ENCODE peak calls at places on chromosomes 4 and X, in seven cellular contexts. One of them, this sample, is unnamed.

GRCh38 chr4:127249066-127249766 is 383.5 kb upstream of the INTU start:
- DNase-seq in kidney: no peak
- DNase-seq in body of pancreas: no peak
- DNase-seq in HCT116: no peak
- DNase-seq in testis: no peak
- DNase-seq in HepG2: no peak
- DNase-seq in H9: no peak
- DNase-seq in this sample: peak

GRCh38 chr4:88907478-88907877 is 149.5 kb downstream of the FAM13A start:
- DNase-seq in body of pancreas: no peak
- DNase-seq in HepG2: no peak
- DNase-seq in kidney: no peak
- DNase-seq in H9: no peak
- DNase-seq in HCT116: no peak
- DNase-seq in testis: no peak
- DNase-seq in this sample: no peak

GRCh38 chr4:86855572-86855971 is 6.4 kb upstream of the SLC10A6 start:
- DNase-seq in body of pancreas: no peak
- DNase-seq in H9: no peak
- DNase-seq in HCT116: peak
- DNase-seq in HepG2: no peak
- DNase-seq in testis: no peak
- DNase-seq in kidney: no peak
- DNase-seq in this sample: no peak

GRCh38 chr4:81470456-81471327 is 1.0 kb downstream of the RASGEF1B start:
- DNase-seq in HCT116: no peak
- DNase-seq in HepG2: no peak
- DNase-seq in kidney: peak
- DNase-seq in body of pancreas: peak
- DNase-seq in testis: peak
- DNase-seq in H9: peak
- DNase-seq in this sample: peak

GRCh38 chr4:15691346-15692140 is 9.9 kb downstream of the FAM200B start:
- DNase-seq in body of pancreas: no peak
- DNase-seq in H9: no peak
- DNase-seq in HepG2: peak
- DNase-seq in kidney: no peak
- DNase-seq in testis: no peak
- DNase-seq in HCT116: no peak
- DNase-seq in this sample: peak

GRCh38 chrX:47595701-47596655 is 13.7 kb downstream of the TIMP1 start:
- DNase-seq in HepG2: no peak
- DNase-seq in H9: no peak
- DNase-seq in HCT116: no peak
- DNase-seq in kidney: no peak
- DNase-seq in testis: peak
- DNase-seq in body of pancreas: no peak
- DNase-seq in this sample: no peak

GRCh38 chr4:114317564-114317963 is 281.0 kb upstream of the UGT8 start:
- DNase-seq in HepG2: no peak
- DNase-seq in HCT116: no peak
- DNase-seq in testis: no peak
- DNase-seq in body of pancreas: no peak
- DNase-seq in H9: no peak
- DNase-seq in kidney: no peak
- DNase-seq in this sample: no peak

GRCh38 chr4:173543266-173543665 is 13.2 kb upstream of the HAND2 start:
- DNase-seq in HCT116: no peak
- DNase-seq in kidney: no peak
- DNase-seq in testis: no peak
- DNase-seq in body of pancreas: no peak
- DNase-seq in HepG2: no peak
- DNase-seq in H9: no peak
- DNase-seq in this sample: no peak

GRCh38 chr4:136750898-136751297 is 781.4 kb downstream of the PCDH18 start:
- DNase-seq in testis: no peak
- DNase-seq in HCT116: no peak
- DNase-seq in HepG2: peak
- DNase-seq in body of pancreas: no peak
- DNase-seq in H9: no peak
- DNase-seq in kidney: no peak
- DNase-seq in this sample: no peak

GRCh38 chr4:113471141-113471860 is 290.2 kb downstream of the CAMK2D start:
- DNase-seq in HCT116: no peak
- DNase-seq in body of pancreas: no peak
- DNase-seq in H9: no peak
- DNase-seq in HepG2: no peak
- DNase-seq in testis: no peak
- DNase-seq in kidney: no peak
- DNase-seq in this sample: peak

GRCh38 chr4:152032722-152033131 is 271.9 kb upstream of the GATB start:
- DNase-seq in HepG2: no peak
- DNase-seq in body of pancreas: no peak
- DNase-seq in testis: peak
- DNase-seq in kidney: no peak
- DNase-seq in H9: no peak
- DNase-seq in HCT116: no peak
- DNase-seq in this sample: no peak

GRCh38 chr4:15396157-15396800 is 31.6 kb upstream of the C1QTNF7 start:
- DNase-seq in HCT116: peak
- DNase-seq in HepG2: peak
- DNase-seq in H9: peak
- DNase-seq in kidney: peak
- DNase-seq in testis: peak
- DNase-seq in body of pancreas: peak
- DNase-seq in this sample: peak

GRCh38 chr4:41029098-41029497 is 185.2 kb downstream of the APBB2 start:
- DNase-seq in HepG2: no peak
- DNase-seq in body of pancreas: no peak
- DNase-seq in testis: no peak
- DNase-seq in HCT116: no peak
- DNase-seq in kidney: no peak
- DNase-seq in H9: no peak
- DNase-seq in this sample: no peak

GRCh38 chrX:147376601-147377387 is 534.9 kb upstream of the FMR1 start:
- DNase-seq in body of pancreas: peak
- DNase-seq in kidney: peak
- DNase-seq in testis: peak
- DNase-seq in HCT116: no peak
- DNase-seq in H9: peak
- DNase-seq in HepG2: no peak
- DNase-seq in this sample: no peak

GRCh38 chrX:40083120-40083978 is 14.4 kb downstream of the BCOR start:
- DNase-seq in H9: peak
- DNase-seq in testis: peak
- DNase-seq in kidney: peak
- DNase-seq in HepG2: no peak
- DNase-seq in HCT116: no peak
- DNase-seq in body of pancreas: peak
- DNase-seq in this sample: peak

GRCh38 chr4:48141048-48141447 is 7.0 kb upstream of the TXK start:
- DNase-seq in HCT116: no peak
- DNase-seq in H9: no peak
- DNase-seq in HepG2: peak
- DNase-seq in kidney: no peak
- DNase-seq in testis: no peak
- DNase-seq in body of pancreas: no peak
- DNase-seq in this sample: peak

GRCh38 chr4:165915215-165915614 is 42.2 kb downstream of the TLL1 start:
- DNase-seq in body of pancreas: no peak
- DNase-seq in HCT116: no peak
- DNase-seq in testis: no peak
- DNase-seq in kidney: no peak
- DNase-seq in H9: no peak
- DNase-seq in HepG2: no peak
- DNase-seq in this sample: no peak

GRCh38 chrX:1492421-1493012 is 39.8 kb upstream of the ASMTL start:
- DNase-seq in HepG2: no peak
- DNase-seq in HCT116: no peak
- DNase-seq in kidney: no peak
- DNase-seq in testis: no peak
- DNase-seq in H9: no peak
- DNase-seq in body of pancreas: no peak
- DNase-seq in this sample: no peak

GRCh38 chr4:22264261-22264660 is 251.6 kb downstream of the ADGRA3 start:
- DNase-seq in body of pancreas: no peak
- DNase-seq in HepG2: no peak
- DNase-seq in HCT116: no peak
- DNase-seq in kidney: no peak
- DNase-seq in H9: no peak
- DNase-seq in testis: no peak
- DNase-seq in this sample: no peak

GRCh38 chr4:69818060-69818639 is 41.8 kb downstream of the SULT1E1 start:
- DNase-seq in body of pancreas: no peak
- DNase-seq in H9: no peak
- DNase-seq in testis: no peak
- DNase-seq in HepG2: no peak
- DNase-seq in HCT116: no peak
- DNase-seq in kidney: no peak
- DNase-seq in this sample: no peak

GRCh38 chrX:9352683-9353430 is 112.0 kb upstream of the TBL1X start:
- DNase-seq in HCT116: no peak
- DNase-seq in H9: no peak
- DNase-seq in HepG2: peak
- DNase-seq in kidney: no peak
- DNase-seq in testis: peak
- DNase-seq in body of pancreas: no peak
- DNase-seq in this sample: no peak

GRCh38 chr4:26150948-26151347 is 169.9 kb upstream of the RBPJ start:
- DNase-seq in body of pancreas: no peak
- DNase-seq in H9: no peak
- DNase-seq in HepG2: no peak
- DNase-seq in kidney: no peak
- DNase-seq in testis: no peak
- DNase-seq in HCT116: no peak
- DNase-seq in this sample: peak

GRCh38 chr4:139875456-139875855 is 209.8 kb downstream of the MGST2 start:
- DNase-seq in body of pancreas: no peak
- DNase-seq in kidney: no peak
- DNase-seq in testis: no peak
- DNase-seq in HepG2: no peak
- DNase-seq in HCT116: no peak
- DNase-seq in H9: peak
- DNase-seq in this sample: no peak

GRCh38 chr4:158169516-158169915 is 3.3 kb downstream of the GASK1B start:
- DNase-seq in H9: no peak
- DNase-seq in HepG2: no peak
- DNase-seq in testis: no peak
- DNase-seq in HCT116: no peak
- DNase-seq in kidney: no peak
- DNase-seq in body of pancreas: no peak
- DNase-seq in this sample: peak
- H3K27ac ChIP-seq in H9: no peak
- H3K27ac ChIP-seq in HepG2: peak
- H3K27ac ChIP-seq in testis: peak
- H3K27ac ChIP-seq in HCT116: no peak
- H3K27ac ChIP-seq in kidney: peak
- H3K27ac ChIP-seq in body of pancreas: peak
- H3K27ac ChIP-seq in this sample: no peak

GRCh38 chr4:11341337-11342043 is 87.2 kb downstream of the HS3ST1 start:
- DNase-seq in H9: no peak
- DNase-seq in kidney: no peak
- DNase-seq in HepG2: no peak
- DNase-seq in body of pancreas: no peak
- DNase-seq in testis: no peak
- DNase-seq in HCT116: no peak
- DNase-seq in this sample: no peak
- H3K27ac ChIP-seq in H9: no peak
- H3K27ac ChIP-seq in kidney: no peak
- H3K27ac ChIP-seq in HepG2: no peak
- H3K27ac ChIP-seq in body of pancreas: no peak
- H3K27ac ChIP-seq in testis: no peak
- H3K27ac ChIP-seq in HCT116: no peak
- H3K27ac ChIP-seq in this sample: no peak

GRCh38 chr4:56733352-56733751 is 52.3 kb upstream of the HOPX start:
- DNase-seq in HepG2: no peak
- DNase-seq in kidney: no peak
- DNase-seq in HCT116: no peak
- DNase-seq in testis: no peak
- DNase-seq in H9: no peak
- DNase-seq in body of pancreas: no peak
- DNase-seq in this sample: no peak
- H3K27ac ChIP-seq in HepG2: no peak
- H3K27ac ChIP-seq in kidney: no peak
- H3K27ac ChIP-seq in HCT116: no peak
- H3K27ac ChIP-seq in testis: no peak
- H3K27ac ChIP-seq in H9: no peak
- H3K27ac ChIP-seq in body of pancreas: no peak
- H3K27ac ChIP-seq in this sample: no peak

DNA sequence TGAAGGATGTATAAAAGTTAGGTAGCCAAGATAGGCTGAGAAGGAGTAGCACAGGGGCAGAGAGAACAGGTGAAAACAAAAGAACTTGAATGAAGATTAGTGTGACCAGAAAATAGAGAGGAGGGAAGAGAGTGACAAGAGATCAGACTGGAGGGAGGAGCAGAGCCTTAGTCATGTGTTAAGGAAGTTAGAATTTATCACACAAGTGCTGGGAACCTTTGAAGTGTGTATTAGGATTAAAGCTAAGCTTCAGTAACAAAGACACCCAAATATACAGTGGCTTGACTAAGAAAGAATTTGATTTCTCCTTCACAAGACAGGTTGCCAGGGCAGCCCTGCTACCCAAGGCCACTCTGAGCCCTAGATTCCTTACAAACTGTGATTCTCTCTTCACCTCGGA is 10.7 kb upstream of the CCDC149 start:
- DNase-seq in kidney: no peak
- DNase-seq in HepG2: no peak
- DNase-seq in body of pancreas: no peak
- DNase-seq in testis: no peak
- DNase-seq in HCT116: no peak
- DNase-seq in H9: no peak
- DNase-seq in this sample: no peak
- H3K27ac ChIP-seq in kidney: no peak
- H3K27ac ChIP-seq in HepG2: no peak
- H3K27ac ChIP-seq in body of pancreas: peak
- H3K27ac ChIP-seq in testis: no peak
- H3K27ac ChIP-seq in HCT116: no peak
- H3K27ac ChIP-seq in H9: no peak
- H3K27ac ChIP-seq in this sample: no peak

DNA sequence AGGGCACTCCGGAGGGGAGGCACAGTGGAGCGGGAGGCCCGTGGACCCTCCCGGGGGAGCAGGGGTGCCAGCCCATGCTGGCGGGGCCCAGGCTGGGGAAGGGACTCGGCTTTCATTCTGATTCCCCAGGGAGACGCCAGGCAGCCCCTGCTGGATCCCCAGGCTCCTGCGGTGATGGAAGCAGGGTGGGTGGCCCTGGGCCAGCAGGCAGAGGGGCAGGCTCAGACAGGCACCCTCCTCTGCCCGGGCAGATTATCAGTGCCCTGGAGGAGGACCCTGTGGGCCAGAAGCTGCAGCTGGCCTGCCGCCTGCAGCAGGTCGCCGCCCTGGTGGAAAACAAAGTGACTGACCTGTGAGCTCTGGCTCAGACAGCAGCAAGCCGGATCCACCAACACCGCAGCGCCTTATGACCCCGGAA is 2.1 kb upstream of the SRPK3 start:
- DNase-seq in HepG2: no peak
- DNase-seq in body of pancreas: no peak
- DNase-seq in kidney: peak
- DNase-seq in H9: no peak
- DNase-seq in testis: no peak
- DNase-seq in HCT116: no peak
- DNase-seq in this sample: no peak
- H3K27ac ChIP-seq in HepG2: no peak
- H3K27ac ChIP-seq in body of pancreas: no peak
- H3K27ac ChIP-seq in kidney: no peak
- H3K27ac ChIP-seq in H9: no peak
- H3K27ac ChIP-seq in testis: no peak
- H3K27ac ChIP-seq in HCT116: no peak
- H3K27ac ChIP-seq in this sample: no peak

GRCh38 chrX:16990839-16991238 is 44.4 kb downstream of the REPS2 start:
- DNase-seq in H9: no peak
- DNase-seq in testis: no peak
- DNase-seq in body of pancreas: no peak
- DNase-seq in HCT116: no peak
- DNase-seq in HepG2: no peak
- DNase-seq in kidney: no peak
- DNase-seq in this sample: no peak
- H3K27ac ChIP-seq in H9: no peak
- H3K27ac ChIP-seq in testis: no peak
- H3K27ac ChIP-seq in body of pancreas: no peak
- H3K27ac ChIP-seq in HCT116: no peak
- H3K27ac ChIP-seq in HepG2: no peak
- H3K27ac ChIP-seq in kidney: no peak
- H3K27ac ChIP-seq in this sample: no peak

This sample was measured in cardiac muscle cell.